ENCODE peak calls at places on chromosomes 2 and 18, in nine cellular contexts. T is astrocyte of the spinal cord; K is endodermal cell; Q is epithelial cell of esophagus; Y is MM.1S; E is IMR-90; I is spleen; X is CD8-positive, alpha-beta T cell; H is AG09309. B is an unnamed sample.

GRCh38 chr2:102439065-102439695 is 16.2 kb downstream of the IL18RAP start:
- DNase-seq in T (peak), K (no peak), Q (peak), Y (no peak), E (peak), I (no peak), X (no peak), H (no peak), B (peak)

GRCh38 chr2:69147841-69148533 is 135.0 kb downstream of the ANTXR1 start:
- DNase-seq in T (no peak), K (peak), Q (no peak), Y (no peak), E (no peak), I (no peak), X (no peak), H (no peak), B (no peak)

GRCh38 chr2:74371421-74371820 is 8.7 kb downstream of the DCTN1 start:
- DNase-seq in T (no peak), K (no peak), Q (no peak), Y (no peak), E (no peak), I (no peak), X (no peak), H (no peak), B (no peak)

GRCh38 chr2:45554073-45554742 is 56.9 kb downstream of the SRBD1 start:
- DNase-seq in T (peak), K (no peak), Q (no peak), Y (no peak), E (peak), I (no peak), X (no peak), H (no peak), B (peak)

GRCh38 chr2:237998530-237998929 is 31.7 kb downstream of the UBE2F start:
- DNase-seq in T (peak), K (no peak), Q (no peak), Y (no peak), E (peak), I (no peak), X (no peak), H (peak), B (peak)

GRCh38 chr2:89842180-89842908 is 1150.9 kb downstream of the RPIA start:
- DNase-seq in T (no peak), K (no peak), Q (no peak), Y (no peak), E (no peak), I (peak), X (no peak), H (no peak), B (no peak)

GRCh38 chr2:121046335-121046734 is 238.7 kb downstream of the TFCP2L1 start:
- DNase-seq in T (no peak), K (no peak), Q (no peak), Y (no peak), E (no peak), I (no peak), X (no peak), H (peak), B (no peak)

GRCh38 chr2:86484385-86484784 is 43.2 kb downstream of the KDM3A start:
- DNase-seq in T (no peak), K (no peak), Q (no peak), Y (no peak), E (no peak), I (no peak), X (no peak), H (no peak), B (no peak)

GRCh38 chr2:216312441-216312840 is 59.8 kb downstream of the MARCHF4 start:
- DNase-seq in T (no peak), K (no peak), Q (no peak), Y (no peak), E (no peak), I (no peak), X (no peak), H (no peak), B (no peak)

GRCh38 chr2:150916997-150917396 is 344.7 kb downstream of the RBM43 start:
- DNase-seq in T (peak), K (no peak), Q (peak), Y (no peak), E (peak), I (no peak), X (no peak), H (peak), B (no peak)

GRCh38 chr2:162072976-162073775 is 839 bp downstream of the DPP4 start:
- DNase-seq in T (no peak), K (peak), Q (no peak), Y (no peak), E (peak), I (no peak), X (peak), H (no peak), B (no peak)

GRCh38 chr2:227447606-227448005 is 24.4 kb upstream of the AGFG1 start:
- DNase-seq in T (peak), K (no peak), Q (no peak), Y (no peak), E (peak), I (no peak), X (no peak), H (peak), B (peak)

GRCh38 chr2:1633092-1633721 is 111.1 kb downstream of the PXDN start:
- DNase-seq in T (no peak), K (no peak), Q (peak), Y (no peak), E (peak), I (no peak), X (no peak), H (no peak), B (no peak)

GRCh38 chr2:84029903-84030559 is 429.0 kb downstream of the SUCLG1 start:
- DNase-seq in T (no peak), K (no peak), Q (no peak), Y (no peak), E (no peak), I (no peak), X (no peak), H (no peak), B (no peak)

GRCh38 chr2:26716769-26717168 is 24.2 kb downstream of the KCNK3 start:
- DNase-seq in T (no peak), K (no peak), Q (no peak), Y (no peak), E (no peak), I (no peak), X (no peak), H (no peak), B (no peak)

GRCh38 chr2:225120175-225120574 is 77.9 kb upstream of the DOCK10 start:
- DNase-seq in T (peak), K (no peak), Q (peak), Y (no peak), E (peak), I (no peak), X (no peak), H (no peak), B (no peak)

GRCh38 chr18:11310476-11311086 is 161.2 kb upstream of the PIEZO2 start:
- DNase-seq in T (peak), K (peak), Q (peak), Y (peak), E (peak), I (no peak), X (no peak), H (no peak), B (peak)

GRCh38 chr2:180507028-180507427 is 473.4 kb upstream of the UBE2E3 start:
- DNase-seq in T (no peak), K (no peak), Q (peak), Y (no peak), E (peak), I (no peak), X (no peak), H (no peak), B (peak)

GRCh38 chr2:126910637-126911036 is 11.9 kb downstream of the TEX51 start:
- DNase-seq in T (no peak), K (no peak), Q (no peak), Y (no peak), E (no peak), I (no peak), X (no peak), H (no peak), B (no peak)

GRCh38 chr2:43110442-43110871 is 115.9 kb downstream of the ZFP36L2 start:
- DNase-seq in T (peak), K (peak), Q (no peak), Y (no peak), E (peak), I (no peak), X (no peak), H (peak), B (peak)

GRCh38 chr2:65630643-65631042 is 198.2 kb upstream of the SPRED2 start:
- DNase-seq in T (peak), K (no peak), Q (peak), Y (no peak), E (peak), I (no peak), X (no peak), H (peak), B (peak)

GRCh38 chr2:209463226-209463625 is 39.4 kb downstream of the MAP2 start:
- DNase-seq in T (no peak), K (no peak), Q (no peak), Y (no peak), E (no peak), I (no peak), X (no peak), H (no peak), B (peak)

GRCh38 chr2:24993797-24994196 is 22.0 kb upstream of the DNAJC27 start:
- DNase-seq in T (no peak), K (no peak), Q (no peak), Y (no peak), E (peak), I (no peak), X (no peak), H (no peak), B (no peak)

DNA sequence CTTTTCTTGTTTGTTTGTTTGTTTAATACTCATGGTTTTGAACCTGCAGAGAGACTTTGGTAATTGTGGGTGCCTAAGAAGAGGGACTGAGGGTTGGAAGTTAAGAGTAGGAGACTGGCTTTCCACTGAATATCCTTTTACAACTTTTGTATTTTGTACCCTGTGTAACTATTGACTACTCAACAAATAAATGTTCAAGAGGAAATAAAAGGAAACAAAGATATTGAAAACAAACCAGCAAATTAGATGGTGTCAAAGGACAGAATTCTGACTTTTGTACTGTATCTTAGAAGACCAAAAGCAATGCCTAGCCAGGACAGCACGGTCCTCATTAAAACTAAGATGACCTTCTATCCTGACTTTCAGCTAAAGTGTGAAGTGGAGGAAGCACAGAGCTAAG is 22.6 kb upstream of the DNAJC27 start:
- DNase-seq in T (no peak), K (no peak), Q (no peak), Y (no peak), E (no peak), I (no peak), X (no peak), H (no peak), B (no peak)
- H3K4me3 ChIP-seq in T (no peak), K (peak), Q (no peak), Y (no peak), E (no peak), I (no peak), X (no peak), H (no peak), B (no peak)

DNA sequence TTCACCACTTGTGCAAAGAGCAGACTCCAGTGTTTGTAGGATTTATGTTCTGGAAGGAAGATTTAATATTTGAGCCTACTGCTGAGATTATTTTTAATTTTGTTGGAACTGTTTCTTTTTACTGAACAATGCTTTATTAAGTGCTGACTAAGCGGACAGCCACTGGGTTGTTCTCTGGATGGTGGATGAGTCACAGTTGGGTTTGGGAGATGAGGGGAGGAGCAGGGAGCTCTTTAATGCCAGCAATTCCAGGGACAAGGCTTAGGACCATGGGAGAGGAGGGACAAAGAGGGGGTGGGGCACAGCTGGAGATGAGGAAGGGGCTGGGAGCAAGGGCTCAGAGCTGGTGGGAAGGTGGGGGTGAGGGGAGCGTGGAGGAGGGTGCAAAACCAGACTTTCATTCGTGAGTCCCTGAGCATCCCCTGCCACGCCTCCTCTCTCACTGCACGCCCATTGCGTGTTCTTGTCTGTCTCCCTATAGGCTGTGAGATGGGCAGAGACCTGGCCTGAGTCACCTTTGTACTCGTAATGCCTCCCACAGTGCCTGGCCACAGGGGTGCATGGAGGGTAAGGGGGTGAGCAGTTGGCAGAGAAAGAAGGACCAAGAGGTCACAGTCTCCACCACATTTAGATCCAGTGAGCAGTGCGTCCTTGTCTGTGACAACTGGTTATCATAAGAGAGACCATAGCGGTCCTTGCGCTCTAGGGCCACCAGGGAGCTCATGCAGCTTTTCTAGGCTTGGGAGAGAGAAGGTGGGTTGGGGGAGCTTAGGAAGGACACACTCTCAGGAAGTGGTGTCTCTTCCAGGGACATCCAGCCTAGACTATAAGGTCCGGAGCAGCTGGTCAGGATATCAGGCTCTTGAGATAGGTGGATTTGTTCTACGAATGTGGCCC is 18.4 kb downstream of the SLC4A3 start:
- DNase-seq in T (peak), K (peak), Q (peak), Y (no peak), E (peak), I (no peak), X (no peak), H (peak), B (peak)
- TF ChIP-seq CTCF in T (no peak), K (peak), Q (no peak), Y (no peak), E (no peak), I (no peak), X (no peak), H (no peak), B (no peak)

GRCh38 chr2:199914372-199914958 is 3.4 kb downstream of the C2orf69 start:
- DNase-seq in T (no peak), K (no peak), Q (peak), Y (no peak), E (no peak), I (no peak), X (no peak), H (no peak), B (no peak)
- H3K4me3 ChIP-seq in T (no peak), K (peak), Q (no peak), Y (no peak), E (no peak), I (no peak), X (no peak), H (no peak), B (no peak)

GRCh38 chr18:43420950-43421349 is 143.7 kb upstream of the SYT4 start:
- DNase-seq in T (no peak), K (no peak), Q (no peak), Y (no peak), E (no peak), I (no peak), X (no peak), H (no peak), B (no peak)

GRCh38 chr18:43420091-43420490 is 142.8 kb upstream of the SYT4 start:
- DNase-seq in T (no peak), K (no peak), Q (no peak), Y (no peak), E (no peak), I (no peak), X (no peak), H (no peak), B (no peak)

GRCh38 chr18:43422483-43422882 is 145.2 kb upstream of the SYT4 start:
- DNase-seq in T (peak), K (peak), Q (peak), Y (no peak), E (no peak), I (no peak), X (no peak), H (no peak), B (peak)
- TF ChIP-seq CTCF in T (no peak), K (peak), Q (peak), Y (no peak), E (no peak), I (no peak), X (no peak), H (no peak), B (peak)